ENCODE peak calls at places on chromosomes 16 and 17, in eight cellular contexts. P is GM12892; N is effector CD8-positive, alpha-beta T cell; W is OCI-LY7; K is hepatic stellate cell; B is RWPE1; G is ureter; A is stimulated activated CD4-positive, alpha-beta T cell treated with anti-CD3 and anti-CD28 coated beads, Interleukin-12 subunit alpha, Interleukin-12 subunit beta, amount 100 ng/mL, for 4 hours. H is an unnamed sample.

GRCh38 chr17:77887464-77888241 is 70.8 kb upstream of the TNRC6C start:
- DNase-seq in P (no peak), N (peak), W (peak), K (peak), B (peak), G (peak), A (peak), H (peak)

GRCh38 chr17:43671075-43671692 is 9.5 kb upstream of the MEOX1 start:
- DNase-seq in P (no peak), N (no peak), W (no peak), K (peak), B (no peak), G (peak), A (no peak), H (no peak)

GRCh38 chr17:12637015-12637414 is 28.7 kb upstream of the MYOCD start:
- DNase-seq in P (no peak), N (no peak), W (no peak), K (peak), B (peak), G (no peak), A (no peak), H (no peak)

GRCh38 chr17:67833134-67833533 is 7.8 kb downstream of the BPTF start:
- DNase-seq in P (no peak), N (no peak), W (no peak), K (no peak), B (no peak), G (no peak), A (no peak), H (no peak)

GRCh38 chr17:7712111-7712771 is 5.3 kb upstream of the DNAH2 start:
- DNase-seq in P (no peak), N (no peak), W (peak), K (no peak), B (no peak), G (no peak), A (no peak), H (no peak)

GRCh38 chr16:67482260-67482924 is 955 bp downstream of the AGRP start:
- DNase-seq in P (no peak), N (no peak), W (peak), K (no peak), B (no peak), G (no peak), A (no peak), H (peak)

GRCh38 chr17:80793851-80794267 is 197.8 kb upstream of the CHMP6 start:
- DNase-seq in P (no peak), N (no peak), W (no peak), K (peak), B (no peak), G (no peak), A (no peak), H (no peak)

GRCh38 chr16:12252616-12253015 is 276.1 kb downstream of the SNX29 start:
- DNase-seq in P (no peak), N (no peak), W (peak), K (no peak), B (no peak), G (no peak), A (no peak), H (no peak)

GRCh38 chr16:21663889-21664647 is at the start of gene OTOA:
- DNase-seq in P (no peak), N (peak), W (no peak), K (peak), B (no peak), G (no peak), A (peak), H (no peak)

GRCh38 chr17:3877220-3877619 is 15.6 kb downstream of the CAMKK1 start:
- DNase-seq in P (no peak), N (no peak), W (no peak), K (no peak), B (no peak), G (no peak), A (no peak), H (no peak)

GRCh38 chr16:83501481-83501880 is 306.3 kb upstream of the HSBP1 start:
- DNase-seq in P (no peak), N (no peak), W (no peak), K (no peak), B (no peak), G (no peak), A (no peak), H (no peak)

GRCh38 chr17:63406689-63407330 is 39.3 kb downstream of the CYB561 start:
- DNase-seq in P (no peak), N (peak), W (peak), K (peak), B (peak), G (peak), A (peak), H (peak)

H was measured in OCI-M1.